ENCODE peak calls at places on chromosomes 11 and 22, in seven cellular contexts. B is Panc1, Q is astrocyte, S is aorta, E is thoracic aorta, X is pancreas, N is right lobe of liver. O is an unnamed sample. For H3K36me3, the result is how much of the 10 kb centered on the place peaks cover.

GRCh38 chr11:31977343-31977742 is 113.5 kb upstream of the RCN1 start:
- DNase-seq in B (no peak), Q (no peak), S (no peak), E (no peak), X (no peak), N (no peak), O (no peak)

GRCh38 chr11:119696378-119697157 is 32.4 kb downstream of the NECTIN1 start:
- DNase-seq in B (no peak), Q (no peak), S (no peak), E (no peak), X (no peak), N (no peak), O (no peak)

GRCh38 chr11:117171007-117171647 is 7.4 kb upstream of the SIDT2 start:
- DNase-seq in B (no peak), Q (no peak), S (no peak), E (no peak), X (no peak), N (peak), O (no peak)

GRCh38 chr11:73346186-73346935 is 29.8 kb upstream of the RELT start:
- DNase-seq in B (no peak), Q (no peak), S (no peak), E (no peak), X (no peak), N (no peak), O (no peak)

GRCh38 chr11:30143098-30143705 is 87.6 kb upstream of the FSHB start:
- DNase-seq in B (peak), Q (no peak), S (no peak), E (no peak), X (no peak), N (no peak), O (no peak)

GRCh38 chr11:125968363-125968762 is 22.5 kb downstream of the VSIG10L2 start:
- DNase-seq in B (no peak), Q (no peak), S (no peak), E (no peak), X (no peak), N (no peak), O (no peak)

GRCh38 chr11:36431429-36432092 is 78.5 kb downstream of the TRAF6 start:
- DNase-seq in B (peak), Q (peak), S (peak), E (no peak), X (no peak), N (no peak), O (no peak)

GRCh38 chr11:119687220-119688046 is 41.6 kb downstream of the NECTIN1 start:
- DNase-seq in B (no peak), Q (no peak), S (no peak), E (no peak), X (no peak), N (no peak), O (no peak)

GRCh38 chr11:75429902-75430691 is 2.9 kb downstream of the KLHL35 start:
- DNase-seq in B (no peak), Q (peak), S (peak), E (no peak), X (peak), N (peak), O (peak)

GRCh38 chr22:44200855-44201550 is 20.3 kb downstream of the PARVG start:
- DNase-seq in B (no peak), Q (no peak), S (peak), E (no peak), X (no peak), N (no peak), O (no peak)

GRCh38 chr11:67648140-67648795 is 2.3 kb downstream of the ACY3 start:
- DNase-seq in B (no peak), Q (no peak), S (peak), E (no peak), X (peak), N (peak), O (peak)

GRCh38 chr11:117466966-117467365 is 139.3 kb downstream of the CEP164 start:
- DNase-seq in B (no peak), Q (no peak), S (no peak), E (no peak), X (no peak), N (no peak), O (no peak)

GRCh38 chr11:1394936-1395772 is 5.4 kb downstream of the BRSK2 start:
- DNase-seq in B (no peak), Q (no peak), S (peak), E (no peak), X (no peak), N (no peak), O (no peak)

GRCh38 chr22:30882974-30883533 is 85.5 kb downstream of the MORC2 start:
- DNase-seq in B (no peak), Q (no peak), S (no peak), E (no peak), X (no peak), N (peak), O (no peak)

GRCh38 chr22:30882181-30882771 is 86.3 kb downstream of the MORC2 start:
- DNase-seq in B (no peak), Q (no peak), S (no peak), E (no peak), X (no peak), N (peak), O (no peak)

GRCh38 chr22:30880181-30880601 is 88.4 kb downstream of the MORC2 start:
- DNase-seq in B (no peak), Q (no peak), S (peak), E (no peak), X (no peak), N (peak), O (no peak)

GRCh38 chr22:30880847-30881246 is 87.7 kb downstream of the MORC2 start:
- DNase-seq in B (no peak), Q (no peak), S (peak), E (no peak), X (no peak), N (no peak), O (no peak)

GRCh38 chr22:30881361-30882180 is 87.0 kb downstream of the MORC2 start:
- DNase-seq in B (no peak), Q (no peak), S (peak), E (no peak), X (no peak), N (peak), O (no peak)
- H3K4me3 ChIP-seq in B (no peak), Q (no peak), S (no peak), E (no peak), X (no peak), N (no peak), O (no peak)

GRCh38 chr22:38744981-38745380 is 10.8 kb downstream of the SUN2 start:
- DNase-seq in B (no peak), Q (no peak), S (no peak), E (no peak), X (no peak), N (no peak), O (no peak)
- H3K36me3 ChIP-seq in B (under half), Q (under half), S (under half), E (half or more), X (under half), N (under half), O (half or more)

DNA sequence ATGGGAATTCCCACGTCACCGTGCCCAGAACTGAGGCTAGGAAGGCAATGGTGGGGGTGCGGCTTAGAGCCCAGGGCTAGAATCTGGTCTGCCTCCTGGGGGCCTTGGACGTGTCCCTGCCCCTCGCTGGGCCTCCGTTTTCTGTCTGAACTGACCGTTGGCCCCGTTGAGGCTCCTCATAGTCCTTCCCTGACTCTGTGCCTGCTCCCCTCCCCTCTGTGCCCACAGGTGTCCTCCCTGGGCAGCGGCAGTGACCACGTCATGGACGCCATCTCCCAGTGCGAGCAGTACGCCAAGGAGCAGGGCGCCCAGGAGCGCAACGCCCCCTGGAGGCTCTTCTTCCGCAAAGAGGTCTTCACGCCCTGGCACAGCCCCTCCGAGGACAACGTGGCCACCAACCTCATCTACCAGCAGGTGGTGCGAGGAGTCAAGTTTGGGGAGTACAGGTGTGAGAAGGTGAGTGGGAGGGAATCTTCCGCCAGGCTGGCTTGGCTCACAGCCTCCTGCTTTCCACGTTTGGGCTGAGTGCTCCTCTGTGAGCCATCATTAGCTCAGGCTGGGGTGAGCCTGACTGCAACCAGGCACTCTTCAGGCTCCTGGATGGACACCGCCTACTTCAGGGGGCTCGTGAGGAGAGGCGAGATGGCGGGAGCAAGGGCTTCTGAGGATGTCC is 63.9 kb downstream of the MYO7A start:
- DNase-seq in B (peak), Q (peak), S (no peak), E (no peak), X (peak), N (no peak), O (peak)
- H3K4me3 ChIP-seq in B (peak), Q (no peak), S (no peak), E (no peak), X (no peak), N (no peak), O (no peak)

DNA sequence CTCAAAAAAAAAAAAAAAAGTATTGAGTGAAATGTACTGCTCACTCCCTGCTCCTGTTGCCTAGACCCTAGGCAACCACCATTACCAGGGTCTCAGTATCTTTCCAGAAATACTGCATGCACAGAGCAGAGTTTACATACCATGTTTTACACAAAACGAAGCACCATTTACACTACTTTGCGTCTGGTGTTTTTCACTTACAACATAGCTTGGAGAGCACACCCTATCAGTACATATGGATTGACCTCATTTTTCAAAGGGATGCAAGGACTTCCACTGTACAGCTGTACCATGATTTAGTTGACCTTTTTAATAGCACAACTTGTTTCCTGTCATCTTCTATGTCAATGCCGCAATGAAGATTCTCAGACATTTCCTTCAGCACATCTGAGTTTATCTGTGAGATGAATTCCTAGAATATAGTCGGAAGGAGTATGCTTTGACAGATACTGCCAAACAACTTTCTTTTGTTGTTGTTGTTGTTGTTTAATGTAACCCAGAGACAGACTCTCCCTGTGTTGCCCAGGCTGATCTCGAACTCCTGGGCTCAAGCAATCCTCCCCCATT is 6.2 kb downstream of the MYH9 start:
- DNase-seq in B (no peak), Q (no peak), S (no peak), E (no peak), X (no peak), N (no peak), O (no peak)
- H3K36me3 ChIP-seq in B (under half), Q (under half), S (under half), E (under half), X (under half), N (under half), O (under half)

GRCh38 chr22:49997932-49998717 is 14.4 kb downstream of the IL17REL start:
- DNase-seq in B (no peak), Q (no peak), S (no peak), E (no peak), X (peak), N (no peak), O (no peak)

GRCh38 chr22:50000587-50001387 is 11.8 kb downstream of the IL17REL start:
- DNase-seq in B (no peak), Q (no peak), S (no peak), E (no peak), X (peak), N (no peak), O (no peak)

GRCh38 chr22:49998718-49999062 is 13.9 kb downstream of the IL17REL start:
- DNase-seq in B (no peak), Q (no peak), S (no peak), E (no peak), X (no peak), N (no peak), O (no peak)

GRCh38 chr22:49999901-50000586 is 12.5 kb downstream of the IL17REL start:
- DNase-seq in B (no peak), Q (no peak), S (peak), E (no peak), X (peak), N (no peak), O (no peak)

GRCh38 chr22:49999063-49999900 is 13.3 kb downstream of the IL17REL start:
- DNase-seq in B (no peak), Q (no peak), S (peak), E (peak), X (peak), N (peak), O (no peak)
- H3K4me3 ChIP-seq in B (no peak), Q (no peak), S (no peak), E (peak), X (no peak), N (peak), O (no peak)